ENCODE peak calls at places on chromosome 1, in ten cellular contexts. One of them, this sample, is unnamed.

GRCh38 chr1:171486048-171486519 is 754 bp downstream of the PRRC2C start:
- DNase-seq in thoracic aorta: peak; percentile 8
- DNase-seq in CD8-positive, alpha-beta T cell: peak; percentile 59
- DNase-seq in heart left ventricle: no peak
- DNase-seq in AG04450: peak; percentile 41
- DNase-seq in WERI-Rb-1: no peak
- DNase-seq in psoas muscle: no peak
- DNase-seq in hepatocyte: no peak
- DNase-seq in A549: peak; percentile 7
- DNase-seq in ovary: no peak
- DNase-seq in this sample: no peak

GRCh38 chr1:196960854-196961253 is 16.5 kb upstream of the CFHR5 start:
- DNase-seq in thoracic aorta: no peak
- DNase-seq in CD8-positive, alpha-beta T cell: no peak
- DNase-seq in heart left ventricle: no peak
- DNase-seq in AG04450: no peak
- DNase-seq in WERI-Rb-1: no peak
- DNase-seq in psoas muscle: no peak
- DNase-seq in hepatocyte: no peak
- DNase-seq in A549: no peak
- DNase-seq in ovary: no peak
- DNase-seq in this sample: no peak

GRCh38 chr1:199522936-199523335 is 504.6 kb upstream of the NR5A2 start:
- DNase-seq in thoracic aorta: no peak
- DNase-seq in CD8-positive, alpha-beta T cell: no peak
- DNase-seq in heart left ventricle: no peak
- DNase-seq in AG04450: no peak
- DNase-seq in WERI-Rb-1: no peak
- DNase-seq in psoas muscle: no peak
- DNase-seq in hepatocyte: no peak
- DNase-seq in A549: no peak
- DNase-seq in ovary: no peak
- DNase-seq in this sample: no peak

GRCh38 chr1:87089070-87089736 is 174.8 kb downstream of the HS2ST1 start:
- DNase-seq in thoracic aorta: no peak
- DNase-seq in CD8-positive, alpha-beta T cell: no peak
- DNase-seq in heart left ventricle: no peak
- DNase-seq in AG04450: no peak
- DNase-seq in WERI-Rb-1: no peak
- DNase-seq in psoas muscle: no peak
- DNase-seq in hepatocyte: no peak
- DNase-seq in A549: no peak
- DNase-seq in ovary: no peak
- DNase-seq in this sample: no peak

GRCh38 chr1:8427493-8427892 is 109.6 kb downstream of the SLC45A1 start:
- DNase-seq in thoracic aorta: no peak
- DNase-seq in CD8-positive, alpha-beta T cell: no peak
- DNase-seq in heart left ventricle: no peak
- DNase-seq in AG04450: no peak
- DNase-seq in WERI-Rb-1: no peak
- DNase-seq in psoas muscle: no peak
- DNase-seq in hepatocyte: no peak
- DNase-seq in A549: no peak
- DNase-seq in ovary: no peak
- DNase-seq in this sample: no peak

GRCh38 chr1:85047144-85047471 is 1.2 kb downstream of the MCOLN3 start:
- DNase-seq in thoracic aorta: no peak
- DNase-seq in CD8-positive, alpha-beta T cell: no peak
- DNase-seq in heart left ventricle: no peak
- DNase-seq in AG04450: no peak
- DNase-seq in WERI-Rb-1: no peak
- DNase-seq in psoas muscle: no peak
- DNase-seq in hepatocyte: no peak
- DNase-seq in A549: no peak
- DNase-seq in ovary: no peak
- DNase-seq in this sample: no peak

GRCh38 chr1:54813479-54814147 is 12.5 kb upstream of the TTC22 start:
- DNase-seq in thoracic aorta: no peak
- DNase-seq in CD8-positive, alpha-beta T cell: no peak
- DNase-seq in heart left ventricle: no peak
- DNase-seq in AG04450: no peak
- DNase-seq in WERI-Rb-1: no peak
- DNase-seq in psoas muscle: no peak
- DNase-seq in hepatocyte: no peak
- DNase-seq in A549: no peak
- DNase-seq in ovary: no peak
- DNase-seq in this sample: no peak

GRCh38 chr1:151399890-151400235 is 490 bp downstream of the PSMB4 start:
- DNase-seq in thoracic aorta: no peak
- DNase-seq in CD8-positive, alpha-beta T cell: no peak
- DNase-seq in heart left ventricle: no peak
- DNase-seq in AG04450: no peak
- DNase-seq in WERI-Rb-1: no peak
- DNase-seq in psoas muscle: peak; percentile 54
- DNase-seq in hepatocyte: peak; percentile 33
- DNase-seq in A549: no peak
- DNase-seq in ovary: peak; percentile 32
- DNase-seq in this sample: no peak

GRCh38 chr1:115642168-115643072 is 650 bp downstream of the VANGL1 start:
- DNase-seq in thoracic aorta: no peak
- DNase-seq in CD8-positive, alpha-beta T cell: no peak
- DNase-seq in heart left ventricle: peak; percentile 72
- DNase-seq in AG04450: no peak
- DNase-seq in WERI-Rb-1: peak; percentile 62
- DNase-seq in psoas muscle: peak; percentile 66
- DNase-seq in hepatocyte: peak; percentile 74
- DNase-seq in A549: peak; percentile 32
- DNase-seq in ovary: peak; percentile 57
- DNase-seq in this sample: peak; percentile 82

GRCh38 chr1:207974146-207974545 is 63.2 kb upstream of the CD34 start:
- DNase-seq in thoracic aorta: no peak
- DNase-seq in CD8-positive, alpha-beta T cell: no peak
- DNase-seq in heart left ventricle: no peak
- DNase-seq in AG04450: no peak
- DNase-seq in WERI-Rb-1: no peak
- DNase-seq in psoas muscle: no peak
- DNase-seq in hepatocyte: no peak
- DNase-seq in A549: no peak
- DNase-seq in ovary: no peak
- DNase-seq in this sample: no peak

GRCh38 chr1:234715252-234715945 is 105.4 kb upstream of the IRF2BP2 start:
- DNase-seq in thoracic aorta: no peak
- DNase-seq in CD8-positive, alpha-beta T cell: no peak
- DNase-seq in heart left ventricle: no peak
- DNase-seq in AG04450: no peak
- DNase-seq in WERI-Rb-1: peak; percentile 6
- DNase-seq in psoas muscle: no peak
- DNase-seq in hepatocyte: no peak
- DNase-seq in A549: no peak
- DNase-seq in ovary: no peak
- DNase-seq in this sample: no peak

GRCh38 chr1:78651247-78651646 is 1.6 kb downstream of the IFI44 start:
- DNase-seq in thoracic aorta: no peak
- DNase-seq in CD8-positive, alpha-beta T cell: no peak
- DNase-seq in heart left ventricle: no peak
- DNase-seq in AG04450: no peak
- DNase-seq in WERI-Rb-1: no peak
- DNase-seq in psoas muscle: no peak
- DNase-seq in hepatocyte: no peak
- DNase-seq in A549: no peak
- DNase-seq in ovary: no peak
- DNase-seq in this sample: no peak

GRCh38 chr1:8661185-8662110 is 156.0 kb downstream of the RERE start:
- DNase-seq in thoracic aorta: peak; percentile 36
- DNase-seq in CD8-positive, alpha-beta T cell: no peak
- DNase-seq in heart left ventricle: no peak
- DNase-seq in AG04450: peak; percentile 52
- DNase-seq in WERI-Rb-1: no peak
- DNase-seq in psoas muscle: no peak
- DNase-seq in hepatocyte: peak; percentile 56
- DNase-seq in A549: no peak
- DNase-seq in ovary: peak; percentile 77
- DNase-seq in this sample: no peak

GRCh38 chr1:29893036-29893723 is 656.9 kb downstream of the PTPRU start:
- DNase-seq in thoracic aorta: no peak
- DNase-seq in CD8-positive, alpha-beta T cell: no peak
- DNase-seq in heart left ventricle: no peak
- DNase-seq in AG04450: no peak
- DNase-seq in WERI-Rb-1: no peak
- DNase-seq in psoas muscle: no peak
- DNase-seq in hepatocyte: no peak
- DNase-seq in A549: no peak
- DNase-seq in ovary: no peak
- DNase-seq in this sample: no peak

DNA sequence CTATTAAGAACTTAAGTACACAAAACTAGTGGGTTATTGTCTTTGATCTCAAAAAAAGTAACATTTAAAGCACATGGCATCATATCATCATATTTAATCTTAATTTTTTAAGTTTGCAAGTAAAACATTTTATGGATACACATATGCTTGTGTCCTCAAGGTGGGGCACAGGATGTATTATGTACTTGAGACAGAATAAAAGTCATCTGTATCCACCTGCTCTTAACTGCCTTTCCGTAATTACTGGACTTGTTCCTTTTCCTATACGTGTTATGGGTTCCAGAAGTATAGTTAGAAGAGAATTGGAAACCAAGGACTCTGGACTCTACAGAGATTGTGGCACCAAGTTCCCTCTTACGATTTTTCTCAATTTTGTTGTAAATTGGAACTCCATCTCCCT is 79.4 kb downstream of the FCRL5 start:
- DNase-seq in thoracic aorta: no peak
- DNase-seq in CD8-positive, alpha-beta T cell: no peak
- DNase-seq in heart left ventricle: no peak
- DNase-seq in AG04450: no peak
- DNase-seq in WERI-Rb-1: no peak
- DNase-seq in psoas muscle: no peak
- DNase-seq in hepatocyte: no peak
- DNase-seq in A549: no peak
- DNase-seq in ovary: no peak
- DNase-seq in this sample: no peak
- H3K4me3 ChIP-seq in thoracic aorta: no peak overlapping the region
- H3K4me3 ChIP-seq in CD8-positive, alpha-beta T cell: no peak overlapping the region
- H3K4me3 ChIP-seq in heart left ventricle: no peak overlapping the region
- H3K4me3 ChIP-seq in AG04450: no peak overlapping the region
- H3K4me3 ChIP-seq in WERI-Rb-1: no peak overlapping the region
- H3K4me3 ChIP-seq in psoas muscle: no peak overlapping the region
- H3K4me3 ChIP-seq in hepatocyte: no peak overlapping the region
- H3K4me3 ChIP-seq in A549: no peak overlapping the region
- H3K4me3 ChIP-seq in ovary: no peak overlapping the region
- H3K4me3 ChIP-seq in this sample: no peak overlapping the region

GRCh38 chr1:19398309-19398760 is 86.2 kb downstream of the SLC66A1 start:
- DNase-seq in thoracic aorta: peak; percentile 74
- DNase-seq in CD8-positive, alpha-beta T cell: no peak
- DNase-seq in heart left ventricle: no peak
- DNase-seq in AG04450: peak; percentile 90
- DNase-seq in WERI-Rb-1: no peak
- DNase-seq in psoas muscle: no peak
- DNase-seq in hepatocyte: peak; percentile 58
- DNase-seq in A549: no peak
- DNase-seq in ovary: peak; percentile 68
- DNase-seq in this sample: no peak
- TF ChIP-seq CTCF in thoracic aorta: peak; percentile 61
- TF ChIP-seq CTCF in CD8-positive, alpha-beta T cell: no peak
- TF ChIP-seq CTCF in heart left ventricle: no peak
- TF ChIP-seq CTCF in AG04450: peak; percentile 73
- TF ChIP-seq CTCF in WERI-Rb-1: no peak
- TF ChIP-seq CTCF in psoas muscle: no peak
- TF ChIP-seq CTCF in hepatocyte: peak; percentile 32
- TF ChIP-seq CTCF in A549: no peak
- TF ChIP-seq CTCF in ovary: peak; percentile 59
- TF ChIP-seq CTCF in this sample: no peak

DNA sequence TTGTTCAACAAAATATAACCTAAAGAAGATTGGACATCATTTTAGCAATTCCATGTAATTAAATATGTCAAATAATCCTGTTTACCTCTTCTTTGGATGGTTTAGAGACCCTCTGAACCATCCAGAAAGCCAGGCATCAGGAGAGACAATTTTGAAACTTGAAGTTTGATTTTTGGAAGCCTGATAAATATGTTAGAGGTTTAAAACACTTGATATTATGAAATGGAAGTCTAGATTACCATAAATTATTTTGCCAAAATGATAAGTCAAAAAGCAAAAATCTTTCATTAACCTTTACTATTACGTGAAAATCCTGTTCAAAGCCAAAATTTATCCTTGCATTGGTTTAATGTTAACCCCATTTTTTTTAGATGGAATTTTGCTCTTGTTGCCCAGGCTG is 43.5 kb downstream of the CCDC30 start:
- DNase-seq in thoracic aorta: no peak
- DNase-seq in CD8-positive, alpha-beta T cell: no peak
- DNase-seq in heart left ventricle: no peak
- DNase-seq in AG04450: no peak
- DNase-seq in WERI-Rb-1: no peak
- DNase-seq in psoas muscle: no peak
- DNase-seq in hepatocyte: no peak
- DNase-seq in A549: no peak
- DNase-seq in ovary: no peak
- DNase-seq in this sample: no peak
- H3K9me3 ChIP-seq in thoracic aorta: peaks cover 19% of the 10 kb centered on the region
- H3K9me3 ChIP-seq in CD8-positive, alpha-beta T cell: no peaks in the 10 kb centered on the region
- H3K9me3 ChIP-seq in heart left ventricle: no peaks in the 10 kb centered on the region
- H3K9me3 ChIP-seq in AG04450: peaks cover 13% of the 10 kb centered on the region
- H3K9me3 ChIP-seq in WERI-Rb-1: peaks cover 29% of the 10 kb centered on the region
- H3K9me3 ChIP-seq in psoas muscle: peaks cover 44% of the 10 kb centered on the region
- H3K9me3 ChIP-seq in hepatocyte: peaks cover 24% of the 10 kb centered on the region
- H3K9me3 ChIP-seq in A549: peaks cover 21% of the 10 kb centered on the region
- H3K9me3 ChIP-seq in ovary: peaks cover 49% of the 10 kb centered on the region
- H3K9me3 ChIP-seq in this sample: peaks cover 85% of the 10 kb centered on the region

GRCh38 chr1:6358144-6358624 is 35.4 kb downstream of the ACOT7 start:
- DNase-seq in thoracic aorta: no peak
- DNase-seq in CD8-positive, alpha-beta T cell: no peak
- DNase-seq in heart left ventricle: no peak
- DNase-seq in AG04450: no peak
- DNase-seq in WERI-Rb-1: no peak
- DNase-seq in psoas muscle: no peak
- DNase-seq in hepatocyte: peak; percentile 15
- DNase-seq in A549: no peak
- DNase-seq in ovary: no peak
- DNase-seq in this sample: peak; percentile 61

GRCh38 chr1:6360517-6360916 is 33.0 kb downstream of the ACOT7 start:
- DNase-seq in thoracic aorta: no peak
- DNase-seq in CD8-positive, alpha-beta T cell: no peak
- DNase-seq in heart left ventricle: no peak
- DNase-seq in AG04450: no peak
- DNase-seq in WERI-Rb-1: peak; percentile 38
- DNase-seq in psoas muscle: no peak
- DNase-seq in hepatocyte: peak; percentile 45
- DNase-seq in A549: no peak
- DNase-seq in ovary: no peak
- DNase-seq in this sample: peak; percentile 48

GRCh38 chr1:6358757-6359567 is 34.6 kb downstream of the ACOT7 start:
- DNase-seq in thoracic aorta: no peak
- DNase-seq in CD8-positive, alpha-beta T cell: no peak
- DNase-seq in heart left ventricle: no peak
- DNase-seq in AG04450: peak; percentile 63
- DNase-seq in WERI-Rb-1: no peak
- DNase-seq in psoas muscle: no peak
- DNase-seq in hepatocyte: peak; percentile 85
- DNase-seq in A549: no peak
- DNase-seq in ovary: peak; percentile 64
- DNase-seq in this sample: peak; percentile 64

GRCh38 chr1:6361124-6361775 is 32.3 kb downstream of the ACOT7 start:
- DNase-seq in thoracic aorta: no peak
- DNase-seq in CD8-positive, alpha-beta T cell: no peak
- DNase-seq in heart left ventricle: no peak
- DNase-seq in AG04450: no peak
- DNase-seq in WERI-Rb-1: peak; percentile 50
- DNase-seq in psoas muscle: no peak
- DNase-seq in hepatocyte: no peak
- DNase-seq in A549: no peak
- DNase-seq in ovary: no peak
- DNase-seq in this sample: peak; percentile 54

GRCh38 chr1:6359568-6360496 is 33.7 kb downstream of the ACOT7 start:
- DNase-seq in thoracic aorta: no peak
- DNase-seq in CD8-positive, alpha-beta T cell: no peak
- DNase-seq in heart left ventricle: peak; percentile 75
- DNase-seq in AG04450: peak; percentile 47
- DNase-seq in WERI-Rb-1: peak; percentile 29
- DNase-seq in psoas muscle: no peak
- DNase-seq in hepatocyte: peak; percentile 91
- DNase-seq in A549: no peak
- DNase-seq in ovary: peak; percentile 77
- DNase-seq in this sample: peak; percentile 90
- H3K4me3 ChIP-seq in thoracic aorta: peak overlapping the region; percentile 17
- H3K4me3 ChIP-seq in CD8-positive, alpha-beta T cell: peak overlapping the region; percentile 51
- H3K4me3 ChIP-seq in heart left ventricle: no peak overlapping the region
- H3K4me3 ChIP-seq in AG04450: peak overlapping the region; percentile 7
- H3K4me3 ChIP-seq in WERI-Rb-1: no peak overlapping the region
- H3K4me3 ChIP-seq in psoas muscle: no peak overlapping the region
- H3K4me3 ChIP-seq in hepatocyte: no peak overlapping the region
- H3K4me3 ChIP-seq in A549: no peak overlapping the region
- H3K4me3 ChIP-seq in ovary: no peak overlapping the region
- H3K4me3 ChIP-seq in this sample: no peak overlapping the region